ENCODE peak calls at places on chromosomes 12 and 14, in five cellular contexts. O is PC-3, I is cardiac muscle cell, V is endodermal cell, C is lower lobe of right lung. G is an unnamed sample.

GRCh38 chr12:117818400-117818799 is 150.4 kb downstream of the KSR2 start:
- DNase-seq in O (peak), I (no peak), V (no peak), C (no peak), G (no peak)

GRCh38 chr12:111446044-111446581 is 40.4 kb downstream of the SH2B3 start:
- DNase-seq in O (no peak), I (peak), V (peak), C (no peak), G (peak)

GRCh38 chr12:93857279-93857894 is 180.2 kb downstream of the CRADD start:
- DNase-seq in O (peak), I (peak), V (no peak), C (no peak), G (no peak)

GRCh38 chr12:28218875-28219274 is 28.6 kb downstream of the CCDC91 start:
- DNase-seq in O (no peak), I (no peak), V (no peak), C (no peak), G (no peak)

GRCh38 chr12:3378655-3379054 is 112.3 kb upstream of the PRMT8 start:
- DNase-seq in O (no peak), I (no peak), V (no peak), C (no peak), G (no peak)

GRCh38 chr12:51678086-51678724 is 87.2 kb downstream of the SCN8A start:
- DNase-seq in O (peak), I (peak), V (peak), C (no peak), G (peak)

GRCh38 chr12:62434504-62435336 is 31.9 kb upstream of the MON2 start:
- DNase-seq in O (peak), I (no peak), V (peak), C (no peak), G (no peak)

GRCh38 chr12:14810953-14811483 is 3.0 kb downstream of the SMCO3 start:
- DNase-seq in O (peak), I (peak), V (peak), C (no peak), G (peak)

GRCh38 chr14:33682746-33683145 is 268.1 kb downstream of the EGLN3 start:
- DNase-seq in O (no peak), I (peak), V (no peak), C (no peak), G (peak)

GRCh38 chr12:56377310-56377988 is 14.8 kb upstream of the APOF start:
- DNase-seq in O (peak), I (no peak), V (peak), C (no peak), G (peak)
- TF ChIP-seq CTCF in O (peak), I (no peak), V (peak), C (no peak), G (peak)

DNA sequence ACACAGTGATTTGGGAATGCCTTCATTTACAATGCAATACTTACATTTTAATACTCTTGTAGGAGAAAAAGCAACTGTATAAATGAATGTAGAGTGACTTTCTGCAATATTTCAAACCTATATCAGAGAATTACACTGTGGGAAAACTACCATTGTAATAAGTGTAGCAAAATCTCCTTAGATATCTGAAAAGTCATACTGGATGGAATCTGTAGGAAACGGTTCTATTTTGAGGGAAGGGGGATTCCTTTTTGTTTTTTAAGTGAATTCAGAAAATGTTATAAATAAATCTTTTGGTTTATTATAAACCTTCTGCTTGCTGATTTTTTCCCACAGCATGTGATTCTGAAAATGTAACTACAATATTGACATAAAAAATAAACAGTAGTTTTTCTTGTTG is 23.0 kb downstream of the ZNF891 start:
- DNase-seq in O (no peak), I (no peak), V (no peak), C (no peak), G (no peak)
- H3K4me3 ChIP-seq in O (no peak), I (no peak), V (peak), C (no peak), G (no peak)

GRCh38 chr12:121626853-121627623 is 708 bp downstream of the ORAI1 start:
- DNase-seq in O (peak), I (peak), V (peak), C (peak), G (peak)

GRCh38 chr12:121628037-121628436 is 1.7 kb downstream of the ORAI1 start:
- DNase-seq in O (peak), I (no peak), V (no peak), C (no peak), G (peak)

GRCh38 chr12:121628536-121628935 is 2.2 kb downstream of the ORAI1 start:
- DNase-seq in O (no peak), I (no peak), V (no peak), C (no peak), G (no peak)

GRCh38 chr12:121630791-121631190 is 4.5 kb downstream of the ORAI1 start:
- DNase-seq in O (no peak), I (no peak), V (no peak), C (no peak), G (no peak)

DNA sequence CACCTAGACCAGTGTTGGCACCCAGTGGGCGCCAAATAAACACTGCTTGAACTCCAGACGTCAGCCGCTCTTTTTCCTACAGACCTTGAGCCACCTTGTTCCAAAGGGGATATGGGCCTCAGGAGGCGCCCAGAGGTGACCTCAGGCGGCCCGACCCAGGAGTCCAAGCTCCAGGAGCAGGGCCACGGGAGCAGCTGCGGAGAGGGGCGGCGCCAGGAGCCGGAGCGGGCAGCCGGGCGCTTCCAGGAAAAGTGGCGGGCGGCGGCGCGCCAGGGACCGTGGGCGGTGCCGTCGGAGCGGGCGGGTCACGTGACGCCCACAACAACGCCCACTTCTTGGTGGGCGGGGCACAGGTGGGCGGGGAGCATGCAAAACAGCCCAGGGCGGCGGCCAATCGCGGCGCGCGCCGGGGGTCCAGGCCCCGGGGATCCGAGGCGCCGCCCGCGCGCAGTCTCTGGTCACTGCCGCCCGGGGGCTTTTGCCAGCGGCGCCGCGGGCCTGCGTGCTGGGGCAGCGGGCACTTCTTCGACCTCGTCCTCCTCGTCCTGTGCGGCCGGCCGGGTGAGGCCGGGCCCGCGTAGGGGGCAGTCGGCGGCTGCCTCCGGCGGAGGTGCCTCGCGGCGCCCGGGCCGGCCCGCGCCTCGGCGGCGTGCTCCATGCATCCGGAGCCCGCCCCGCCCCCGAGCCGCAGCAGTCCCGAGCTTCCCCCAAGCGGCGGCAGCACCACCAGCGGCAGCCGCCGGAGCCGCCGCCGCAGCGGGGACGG is at the start of gene ORAI1:
- DNase-seq in O (peak), I (peak), V (peak), C (peak), G (peak)
- TF ChIP-seq CTCF in O (no peak), I (no peak), V (no peak), C (no peak), G (no peak)

DNA sequence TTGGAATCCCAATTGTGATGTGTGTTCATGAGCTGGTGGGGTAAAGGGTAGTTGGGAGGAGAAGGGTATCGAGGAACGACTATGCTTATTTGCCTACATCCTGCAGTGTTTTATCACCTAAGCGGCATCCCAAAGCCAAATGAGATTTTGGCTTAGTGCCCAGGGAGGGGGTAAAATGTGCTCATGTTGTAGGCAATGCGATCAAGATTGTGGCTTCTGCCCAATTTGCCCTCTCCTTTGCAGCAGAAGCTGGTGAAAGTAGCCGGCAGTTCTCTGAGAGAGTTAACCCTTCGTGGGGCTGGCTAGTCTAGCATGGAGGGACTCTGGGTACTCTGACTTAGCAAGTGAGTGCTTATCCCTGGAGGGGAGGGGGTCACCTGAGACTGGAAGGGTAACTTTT is 758 bp downstream of the RPH3A start:
- DNase-seq in O (no peak), I (no peak), V (peak), C (no peak), G (no peak)
- H3K4me3 ChIP-seq in O (no peak), I (no peak), V (no peak), C (no peak), G (no peak)

DNA sequence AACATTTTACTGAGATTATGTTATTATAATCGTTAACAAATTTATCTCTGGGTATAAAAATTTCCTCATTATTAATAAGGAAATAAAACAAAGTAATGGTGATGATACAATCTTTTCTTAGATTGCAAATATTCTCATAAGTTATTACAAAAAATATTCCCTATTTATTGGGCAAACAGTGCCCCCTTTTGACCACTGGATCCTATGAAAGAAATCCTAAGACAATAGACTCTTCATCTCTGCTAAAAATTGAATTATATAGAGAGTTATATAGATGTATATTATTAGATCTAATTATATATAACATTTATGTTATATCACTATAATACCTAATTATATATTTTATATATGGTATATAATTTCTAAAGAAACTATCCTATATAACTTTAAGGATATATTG is 94.2 kb upstream of the FGD4 start:
- DNase-seq in O (no peak), I (peak), V (no peak), C (no peak), G (peak)
- TF ChIP-seq CTCF in O (no peak), I (peak), V (no peak), C (peak), G (no peak)

DNA sequence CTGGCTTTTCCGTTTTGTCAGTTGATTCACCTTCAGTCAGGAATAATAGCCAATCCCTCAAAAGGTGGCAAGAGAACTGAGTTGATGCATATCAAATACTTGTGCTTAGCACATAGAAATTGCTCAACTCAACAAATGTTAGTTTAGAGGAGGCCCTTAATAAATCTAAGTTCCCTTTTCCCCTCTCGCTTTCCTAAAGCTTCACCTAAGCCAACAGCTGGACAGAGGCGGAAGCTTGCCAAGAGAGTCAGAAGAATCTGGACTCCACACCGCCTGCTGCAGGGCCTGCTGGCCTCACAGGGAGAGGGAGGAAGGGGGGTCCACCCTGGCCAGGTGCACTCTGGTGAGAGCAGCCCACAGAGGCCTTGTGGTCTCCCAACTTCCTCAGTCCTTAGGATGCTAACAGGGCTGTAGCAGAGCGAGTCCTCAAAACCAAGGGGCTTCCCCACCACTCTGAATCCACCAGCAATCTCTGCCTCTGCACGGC is 213.1 kb downstream of the CHST11 start:
- DNase-seq in O (no peak), I (peak), V (peak), C (peak), G (peak)
- H3K4me3 ChIP-seq in O (no peak), I (no peak), V (no peak), C (no peak), G (no peak)

GRCh38 chr12:57522019-57522886 is at the start of gene MBD6:
- DNase-seq in O (peak), I (peak), V (peak), C (peak), G (peak)
- TF ChIP-seq CTCF in O (no peak), I (no peak), V (no peak), C (no peak), G (no peak)

GRCh38 chr14:41521891-41522290 is 84.8 kb upstream of the LRFN5 start:
- DNase-seq in O (peak), I (no peak), V (no peak), C (no peak), G (no peak)
- H3K4me3 ChIP-seq in O (no peak), I (no peak), V (no peak), C (no peak), G (no peak)

G was measured in fibroblast of villous mesenchyme.